ENCODE peak calls at places on chromosomes 13 and 19, in six cellular contexts. Q is fibroblast of lung, N is kidney, K is H9, O is neuronal stem cell, V is neural progenitor cell. D is an unnamed sample.

GRCh38 chr13:112069727-112070300 is 2.9 kb downstream of the SOX1 start:
- DNase-seq in K (no peak), V (peak; percentile 57), N (no peak), Q (no peak), O (no peak), D (peak; percentile 51)

GRCh38 chr19:11535792-11536595 is 2.7 kb upstream of the CNN1 start:
- DNase-seq in O (peak; percentile 90), K (peak; percentile 91), V (peak; percentile 97), N (peak; percentile 97), Q (peak; percentile 89), D (peak; percentile 97)

GRCh38 chr19:6707011-6707657 is 13.3 kb downstream of the C3 start:
- DNase-seq in K (no peak), N (peak; percentile 71), Q (no peak), V (no peak), O (no peak), D (no peak)

GRCh38 chr13:74895042-74895811 is 586.7 kb downstream of the TBC1D4 start:
- DNase-seq in O (no peak), Q (no peak), K (no peak), N (no peak), V (no peak), D (no peak)

GRCh38 chr13:44455781-44456180 is 82.2 kb downstream of the SERP2 start:
- DNase-seq in N (no peak), Q (no peak), K (no peak), V (no peak), O (no peak), D (no peak)

GRCh38 chr19:40398417-40399056 is 8.6 kb upstream of the HIPK4 start:
- DNase-seq in N (no peak), K (peak; percentile 96), V (peak; percentile 84), O (peak; percentile 58), Q (no peak), D (peak; percentile 96)

GRCh38 chr19:33085570-33086128 is 4.7 kb downstream of the GPATCH1 start:
- DNase-seq in Q (no peak), K (no peak), V (no peak), N (no peak), O (no peak), D (no peak)

GRCh38 chr19:10580979-10581631 is 6.0 kb downstream of the AP1M2 start:
- DNase-seq in N (peak; percentile 91), V (peak; percentile 97), O (peak; percentile 89), K (peak; percentile 89), Q (peak; percentile 91), D (peak; percentile 96)

GRCh38 chr19:16435238-16435911 is 36.4 kb downstream of the EPS15L1 start:
- DNase-seq in N (no peak), V (no peak), Q (peak; percentile 92), O (no peak), K (no peak), D (no peak)

GRCh38 chr19:16436780-16437179 is 35.0 kb downstream of the EPS15L1 start:
- DNase-seq in K (no peak), Q (no peak), V (no peak), N (no peak), O (no peak), D (no peak)

GRCh38 chr19:16441661-16442071 is 30.1 kb downstream of the EPS15L1 start:
- DNase-seq in O (peak; percentile 38), V (peak; percentile 77), N (no peak), Q (no peak), K (peak; percentile 71), D (peak; percentile 89)

GRCh38 chr19:16433986-16434385 is 37.8 kb downstream of the EPS15L1 start:
- DNase-seq in V (no peak), N (no peak), Q (no peak), O (no peak), K (no peak), D (no peak)

GRCh38 chr19:16435999-16436650 is 35.6 kb downstream of the EPS15L1 start:
- DNase-seq in V (no peak), Q (no peak), N (no peak), K (no peak), O (no peak), D (no peak)
- H3K9ac ChIP-seq in V (no peak overlapping the region), Q (no peak overlapping the region), N (no peak overlapping the region), K (no peak overlapping the region), O (no peak overlapping the region), D (no peak overlapping the region)

GRCh38 chr13:23443878-23444277 is 10.4 kb upstream of the SACS start:
- DNase-seq in O (no peak), Q (no peak), K (no peak), V (no peak), N (no peak), D (no peak)

GRCh38 chr13:23445794-23446193 is 12.3 kb upstream of the SACS start:
- DNase-seq in V (no peak), Q (no peak), O (no peak), N (no peak), K (no peak), D (no peak)

GRCh38 chr13:23440821-23441608 is 7.5 kb upstream of the SACS start:
- DNase-seq in N (no peak), O (no peak), V (no peak), K (no peak), Q (no peak), D (no peak)

GRCh38 chr13:23447927-23448326 is 14.4 kb upstream of the SACS start:
- DNase-seq in O (no peak), K (no peak), Q (peak; percentile 96), N (no peak), V (no peak), D (no peak)

GRCh38 chr13:23443110-23443509 is 9.6 kb upstream of the SACS start:
- DNase-seq in N (no peak), V (no peak), O (no peak), K (no peak), Q (no peak), D (no peak)
- H3K9ac ChIP-seq in N (no peak overlapping the region), V (no peak overlapping the region), O (no peak overlapping the region), K (no peak overlapping the region), Q (no peak overlapping the region), D (no peak overlapping the region)

GRCh38 chr19:3444695-3445234 is 35.6 kb downstream of the SMIM24 start:
- DNase-seq in V (no peak), K (no peak), N (no peak), Q (no peak), O (no peak), D (no peak)
- H3K9ac ChIP-seq in V (no peak overlapping the region), K (no peak overlapping the region), N (no peak overlapping the region), Q (no peak overlapping the region), O (peak overlapping the region; percentile 66), D (no peak overlapping the region)

GRCh38 chr13:36297259-36297599 is 385 bp downstream of the CCDC169 start:
- DNase-seq in K (no peak), V (no peak), O (no peak), N (no peak), Q (peak; percentile 55), D (no peak)
- H3K9ac ChIP-seq in K (peak overlapping the region; percentile 79), V (no peak overlapping the region), O (peak overlapping the region; percentile 64), N (peak overlapping the region; percentile 56), Q (peak overlapping the region; percentile 66), D (peak overlapping the region; percentile 69)